ENCODE peak calls at places on chromosomes 4 and X, in five cellular contexts. L is ovary, U is spleen, O is heart left ventricle, Q is Peyer's patch. B is an unnamed sample.
A peak's percentile ranks its signal among the peaks of the same experiment; 100 is the strongest.

GRCh38 chr4:135277980-135278315 is 1076.4 kb upstream of the PABPC4L start:
- DNase-seq in L (no peak), U (no peak), O (no peak), Q (no peak), B (no peak)

GRCh38 chrX:40651620-40652223 is 4.4 kb upstream of the CXorf38 start:
- DNase-seq in L (peak; percentile 67), U (peak; percentile 83), O (peak; percentile 70), Q (peak; percentile 82), B (peak; percentile 77)

GRCh38 chrX:105651052-105651451 is 171.3 kb upstream of the NRK start:
- DNase-seq in L (no peak), U (no peak), O (no peak), Q (no peak), B (no peak)

GRCh38 chrX:132292753-132293152 is 73.5 kb upstream of the RAP2C start:
- DNase-seq in L (no peak), U (no peak), O (no peak), Q (no peak), B (no peak)

GRCh38 chr4:76028242-76028859 is 5.1 kb upstream of the CXCL10 start:
- DNase-seq in L (no peak), U (no peak), O (no peak), Q (no peak), B (no peak)

GRCh38 chrX:150486011-150486410 is 82.4 kb upstream of the MTM1 start:
- DNase-seq in L (no peak), U (no peak), O (peak; percentile 41), Q (peak; percentile 31), B (peak; percentile 62)

GRCh38 chr4:183249854-183250253 is 70.2 kb downstream of the CLDN22 start:
- DNase-seq in L (no peak), U (no peak), O (no peak), Q (no peak), B (no peak)

GRCh38 chr4:173243321-173243720 is 74.7 kb downstream of the GALNT7 start:
- DNase-seq in L (no peak), U (no peak), O (no peak), Q (no peak), B (no peak)

GRCh38 chrX:153492153-153492454 is 2.7 kb upstream of the BGN start:
- DNase-seq in L (no peak), U (no peak), O (no peak), Q (no peak), B (no peak)

GRCh38 chr4:92969650-92970370 is 666.0 kb downstream of the GRID2 start:
- DNase-seq in L (no peak), U (no peak), O (no peak), Q (no peak), B (no peak)

GRCh38 chr4:25608644-25609043 is 47.0 kb upstream of the SLC34A2 start:
- DNase-seq in L (no peak), U (no peak), O (no peak), Q (no peak), B (no peak)

GRCh38 chrX:21658746-21659145 is 616 bp upstream of the KLHL34 start:
- DNase-seq in L (no peak), U (no peak), O (no peak), Q (no peak), B (no peak)

GRCh38 chr4:87306056-87306455 is 16.6 kb downstream of the HSD17B13 start:
- DNase-seq in L (no peak), U (no peak), O (no peak), Q (no peak), B (no peak)

GRCh38 chr4:41009411-41009810 is 204.9 kb downstream of the APBB2 start:
- DNase-seq in L (no peak), U (no peak), O (no peak), Q (no peak), B (no peak)

GRCh38 chr4:55675196-55675793 is 39.2 kb upstream of the NMU start:
- DNase-seq in L (no peak), U (no peak), O (no peak), Q (no peak), B (no peak)

GRCh38 chr4:54095110-54095800 is 4.7 kb upstream of the GSX2 start:
- DNase-seq in L (no peak), U (no peak), O (no peak), Q (no peak), B (no peak)

GRCh38 chrX:50579955-50580354 is 109.3 kb upstream of the DGKK start:
- DNase-seq in L (no peak), U (no peak), O (no peak), Q (peak; percentile 28), B (peak; percentile 34)

GRCh38 chr4:76035146-76035545 is 724 bp downstream of the CXCL11 start:
- DNase-seq in L (no peak), U (no peak), O (no peak), Q (no peak), B (no peak)

GRCh38 chr4:107931775-107932321 is 499 bp downstream of the CYP2U1 start:
- DNase-seq in L (no peak), U (peak; percentile 90), O (no peak), Q (peak; percentile 79), B (no peak)

GRCh38 chr4:22596384-22596783 is 80.5 kb upstream of the ADGRA3 start:
- DNase-seq in L (no peak), U (no peak), O (no peak), Q (no peak), B (no peak)

GRCh38 chr4:108045687-108046024 is 56.0 kb downstream of the HADH start:
- DNase-seq in L (no peak), U (no peak), O (peak; percentile 39), Q (no peak), B (peak; percentile 75)

GRCh38 chr4:146407669-146408084 is 114.1 kb downstream of the SLC10A7 start:
- DNase-seq in L (no peak), U (no peak), O (no peak), Q (no peak), B (no peak)

GRCh38 chr4:93066746-93067145 is 761.8 kb upstream of the ATOH1 start:
- DNase-seq in L (no peak), U (no peak), O (no peak), Q (no peak), B (no peak)

GRCh38 chr4:153683763-153684181 is 308 bp upstream of the TLR2 start:
- DNase-seq in L (no peak), U (no peak), O (no peak), Q (no peak), B (no peak)

GRCh38 chr4:76546282-76547166 is 111.5 kb downstream of the SHROOM3 start:
- DNase-seq in L (peak; percentile 24), U (no peak), O (no peak), Q (no peak), B (peak; percentile 69)

GRCh38 chr4:10579700-10580099 is 104.9 kb downstream of the CLNK start:
- DNase-seq in L (no peak), U (no peak), O (no peak), Q (no peak), B (no peak)

GRCh38 chrX:150421816-150422215 is 58.7 kb downstream of the MAMLD1 start:
- DNase-seq in L (no peak), U (no peak), O (peak; percentile 44), Q (no peak), B (no peak)

DNA sequence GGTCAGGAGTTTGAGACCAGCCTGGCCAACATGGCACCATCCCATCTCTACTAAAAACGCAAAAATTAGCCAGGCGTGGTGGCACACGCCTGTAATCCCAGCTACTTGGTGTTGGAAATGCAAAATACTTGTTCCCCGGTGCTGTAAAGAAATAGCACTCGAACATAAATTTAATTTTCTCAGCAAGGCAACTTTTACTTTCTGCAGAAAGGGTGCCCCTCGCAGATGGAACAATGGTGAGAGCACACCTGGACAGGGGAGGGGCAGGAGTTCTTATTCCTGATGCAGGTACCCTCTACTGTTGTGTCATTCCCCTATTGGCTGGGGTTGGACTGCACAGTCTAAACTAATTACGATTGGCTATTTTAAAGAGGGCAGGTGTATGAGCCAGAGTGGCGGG is 139.7 kb downstream of the FHIP1A start:
- DNase-seq in L (no peak), U (no peak), O (no peak), Q (no peak), B (no peak)
- H3K27ac ChIP-seq in L (no peak overlapping the region), U (no peak overlapping the region), O (no peak overlapping the region), Q (no peak overlapping the region), B (no peak overlapping the region)

GRCh38 chr4:51844157-51845054 is 1.5 kb downstream of the DCUN1D4 start:
- DNase-seq in L (peak; percentile 90), U (peak; percentile 97), O (peak; percentile 96), Q (peak; percentile 93), B (peak; percentile 94)
- TF ChIP-seq POLR2A in L (peak; percentile 26), U (no peak), O (no peak), Q (no peak), B (no peak)

GRCh38 chrX:68936186-68936585 is 107.4 kb downstream of the EFNB1 start:
- DNase-seq in L (no peak), U (peak; percentile 48), O (no peak), Q (no peak), B (peak; percentile 17)
- H3K4me3 ChIP-seq in L (no peak overlapping the region), U (no peak overlapping the region), O (no peak overlapping the region), Q (no peak overlapping the region), B (no peak overlapping the region)

GRCh38 chrX:48927125-48927524 is 8.3 kb upstream of the PIM2 start:
- DNase-seq in L (no peak), U (peak; percentile 30), O (no peak), Q (no peak), B (no peak)

GRCh38 chrX:48923771-48924170 is 4.9 kb upstream of the PIM2 start:
- DNase-seq in L (no peak), U (no peak), O (no peak), Q (no peak), B (no peak)

GRCh38 chrX:48924270-48924669 is 5.4 kb upstream of the PIM2 start:
- DNase-seq in L (no peak), U (no peak), O (no peak), Q (no peak), B (no peak)

GRCh38 chrX:48933757-48934156 is 14.9 kb upstream of the PIM2 start:
- DNase-seq in L (no peak), U (no peak), O (no peak), Q (no peak), B (no peak)

DNA sequence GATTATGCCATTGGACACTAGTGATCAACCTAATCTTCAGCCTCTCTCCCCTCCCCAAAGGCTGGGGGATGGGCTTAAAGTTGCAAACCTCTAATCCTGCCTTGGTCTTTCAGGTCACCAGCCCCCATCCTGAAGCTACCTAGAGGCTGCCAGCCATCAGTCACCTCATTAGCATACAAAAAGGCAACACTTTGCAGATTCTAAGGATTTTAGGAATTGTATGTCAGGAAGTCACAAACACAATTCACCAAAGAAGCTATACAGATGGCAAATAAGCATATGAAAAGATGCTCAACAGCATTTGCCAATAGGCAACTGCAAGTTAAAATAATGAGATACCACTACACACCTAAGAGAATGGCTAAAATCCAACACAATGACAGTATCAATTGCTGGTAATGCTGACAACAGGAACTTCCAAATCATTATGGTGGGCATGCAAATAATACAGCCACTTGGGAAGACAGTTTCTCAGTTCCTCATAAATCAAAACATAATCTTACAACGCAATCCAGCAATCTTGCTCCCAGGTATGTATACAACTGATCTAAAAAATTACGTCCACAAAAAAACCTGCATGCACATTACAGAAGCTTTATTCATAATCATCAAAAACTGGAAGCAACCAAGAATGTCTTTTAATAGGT is 9.0 kb upstream of the PIM2 start:
- DNase-seq in L (no peak), U (no peak), O (no peak), Q (no peak), B (no peak)
- H3K27ac ChIP-seq in L (no peak overlapping the region), U (peak overlapping the region; percentile 23), O (no peak overlapping the region), Q (peak overlapping the region; percentile 1), B (no peak overlapping the region)

GRCh38 chr4:98658287-98659105 is at the start of gene TSPAN5:
- DNase-seq in L (peak; percentile 84), U (peak; percentile 96), O (peak; percentile 86), Q (peak; percentile 77), B (peak; percentile 81)
- TF ChIP-seq POLR2A in L (no peak), U (peak; percentile 59), O (no peak), Q (no peak), B (no peak)